ENCODE peak calls at places on chromosomes 4 and X, in five cellular contexts. One of them, this sample, is unnamed.

GRCh38 chr4:26131711-26132110 is 189.1 kb upstream of the RBPJ start:
- DNase-seq in EH: no peak
- DNase-seq in tibial artery: no peak
- DNase-seq in HFFc6: no peak
- DNase-seq in fibroblast of the conjunctiva: no peak
- DNase-seq in this sample: no peak

GRCh38 chrX:120857240-120857639 is 18.4 kb downstream of the CT47B1 start:
- DNase-seq in EH: peak
- DNase-seq in tibial artery: no peak
- DNase-seq in HFFc6: no peak
- DNase-seq in fibroblast of the conjunctiva: no peak
- DNase-seq in this sample: no peak

GRCh38 chr4:75843596-75843995 is 58.7 kb downstream of the PPEF2 start:
- DNase-seq in EH: peak
- DNase-seq in tibial artery: no peak
- DNase-seq in HFFc6: no peak
- DNase-seq in fibroblast of the conjunctiva: no peak
- DNase-seq in this sample: no peak

GRCh38 chr4:101348367-101348827 is 1.1 kb upstream of the PPP3CA start:
- DNase-seq in EH: no peak
- DNase-seq in tibial artery: peak
- DNase-seq in HFFc6: no peak
- DNase-seq in fibroblast of the conjunctiva: no peak
- DNase-seq in this sample: peak

GRCh38 chrX:136608295-136608933 is 39.5 kb upstream of the CD40LG start:
- DNase-seq in EH: peak
- DNase-seq in tibial artery: peak
- DNase-seq in HFFc6: no peak
- DNase-seq in fibroblast of the conjunctiva: peak
- DNase-seq in this sample: peak

GRCh38 chr4:82984459-82984858 is 26.2 kb downstream of the LIN54 start:
- DNase-seq in EH: peak
- DNase-seq in tibial artery: no peak
- DNase-seq in HFFc6: peak
- DNase-seq in fibroblast of the conjunctiva: peak
- DNase-seq in this sample: no peak

GRCh38 chr4:48665555-48666186 is 114.4 kb downstream of the FRYL start:
- DNase-seq in EH: no peak
- DNase-seq in tibial artery: no peak
- DNase-seq in HFFc6: peak
- DNase-seq in fibroblast of the conjunctiva: no peak
- DNase-seq in this sample: no peak

GRCh38 chr4:169963998-169964397 is 62.2 kb downstream of the MFAP3L start:
- DNase-seq in EH: peak
- DNase-seq in tibial artery: no peak
- DNase-seq in HFFc6: no peak
- DNase-seq in fibroblast of the conjunctiva: no peak
- DNase-seq in this sample: no peak

GRCh38 chrX:27893211-27893610 is 85.4 kb downstream of the MAGEB10 start:
- DNase-seq in EH: no peak
- DNase-seq in tibial artery: no peak
- DNase-seq in HFFc6: no peak
- DNase-seq in fibroblast of the conjunctiva: no peak
- DNase-seq in this sample: no peak

GRCh38 chr4:76016383-76016782 is 6.9 kb downstream of the CXCL10 start:
- DNase-seq in EH: no peak
- DNase-seq in tibial artery: no peak
- DNase-seq in HFFc6: no peak
- DNase-seq in fibroblast of the conjunctiva: no peak
- DNase-seq in this sample: no peak

GRCh38 chrX:154918060-154918483 is 31.9 kb downstream of the F8A1 start:
- DNase-seq in EH: peak
- DNase-seq in tibial artery: peak
- DNase-seq in HFFc6: peak
- DNase-seq in fibroblast of the conjunctiva: peak
- DNase-seq in this sample: peak

GRCh38 chr4:5882947-5883346 is 9.9 kb downstream of the CRMP1 start:
- DNase-seq in EH: no peak
- DNase-seq in tibial artery: no peak
- DNase-seq in HFFc6: no peak
- DNase-seq in fibroblast of the conjunctiva: no peak
- DNase-seq in this sample: no peak

GRCh38 chrX:96147645-96148044 is 537.0 kb upstream of the DIAPH2 start:
- DNase-seq in EH: no peak
- DNase-seq in tibial artery: no peak
- DNase-seq in HFFc6: no peak
- DNase-seq in fibroblast of the conjunctiva: peak
- DNase-seq in this sample: no peak

GRCh38 chr4:169376421-169376820 is 105.7 kb upstream of the SH3RF1 start:
- DNase-seq in EH: no peak
- DNase-seq in tibial artery: no peak
- DNase-seq in HFFc6: no peak
- DNase-seq in fibroblast of the conjunctiva: no peak
- DNase-seq in this sample: no peak

GRCh38 chr4:128177376-128177959 is 110.1 kb downstream of the PGRMC2 start:
- DNase-seq in EH: peak
- DNase-seq in tibial artery: no peak
- DNase-seq in HFFc6: no peak
- DNase-seq in fibroblast of the conjunctiva: no peak
- DNase-seq in this sample: no peak

GRCh38 chr4:77036206-77036605 is 39.6 kb downstream of the CCNI start:
- DNase-seq in EH: peak
- DNase-seq in tibial artery: no peak
- DNase-seq in HFFc6: peak
- DNase-seq in fibroblast of the conjunctiva: peak
- DNase-seq in this sample: no peak

GRCh38 chrX:71111851-71112468 is 583 bp upstream of the IL2RG start:
- DNase-seq in EH: no peak
- DNase-seq in tibial artery: no peak
- DNase-seq in HFFc6: no peak
- DNase-seq in fibroblast of the conjunctiva: no peak
- DNase-seq in this sample: no peak

GRCh38 chr4:156782491-156782890 is 189.1 kb downstream of the PDGFC start:
- DNase-seq in EH: no peak
- DNase-seq in tibial artery: no peak
- DNase-seq in HFFc6: no peak
- DNase-seq in fibroblast of the conjunctiva: no peak
- DNase-seq in this sample: no peak

GRCh38 chrX:99184153-99184552 is 1225.9 kb downstream of the PCDH19 start:
- DNase-seq in EH: no peak
- DNase-seq in tibial artery: no peak
- DNase-seq in HFFc6: no peak
- DNase-seq in fibroblast of the conjunctiva: no peak
- DNase-seq in this sample: no peak

GRCh38 chr4:119697887-119698393 is 69.3 kb upstream of the PDE5A start:
- DNase-seq in EH: no peak
- DNase-seq in tibial artery: no peak
- DNase-seq in HFFc6: no peak
- DNase-seq in fibroblast of the conjunctiva: no peak
- DNase-seq in this sample: no peak

GRCh38 chr4:95672811-95673210 is 124.0 kb upstream of the UNC5C start:
- DNase-seq in EH: no peak
- DNase-seq in tibial artery: no peak
- DNase-seq in HFFc6: no peak
- DNase-seq in fibroblast of the conjunctiva: no peak
- DNase-seq in this sample: no peak

GRCh38 chr4:141132689-141133145 is 552 bp downstream of the RNF150 start:
- DNase-seq in EH: peak
- DNase-seq in tibial artery: no peak
- DNase-seq in HFFc6: no peak
- DNase-seq in fibroblast of the conjunctiva: no peak
- DNase-seq in this sample: peak

GRCh38 chr4:37603070-37603468 is 83.1 kb downstream of the RELL1 start:
- DNase-seq in EH: peak
- DNase-seq in tibial artery: peak
- DNase-seq in HFFc6: peak
- DNase-seq in fibroblast of the conjunctiva: peak
- DNase-seq in this sample: peak

This sample was measured in heart left ventricle.